ENCODE peak calls at places on chromosomes 11 and 22, in four cellular contexts. One of them, this sample, is unnamed. For H3K4me1, the result is how much of the 10 kb centered on the place peaks cover.

GRCh38 chr11:25769287-25769686 is 562.6 kb upstream of the ANO3 start:
- DNase-seq in lung: no peak
- DNase-seq in psoas muscle: no peak
- DNase-seq in esophagus squamous epithelium: no peak
- DNase-seq in this sample: no peak

GRCh38 chr22:17772249-17772962 is 1.9 kb downstream of the BID start:
- DNase-seq in lung: no peak
- DNase-seq in psoas muscle: no peak
- DNase-seq in esophagus squamous epithelium: no peak
- DNase-seq in this sample: no peak

GRCh38 chr11:78981153-78981552 is 406.5 kb upstream of the NARS2 start:
- DNase-seq in lung: no peak
- DNase-seq in psoas muscle: no peak
- DNase-seq in esophagus squamous epithelium: no peak
- DNase-seq in this sample: no peak

GRCh38 chr11:31834237-31834636 is 23.1 kb upstream of the PAX6 start:
- DNase-seq in lung: no peak
- DNase-seq in psoas muscle: no peak
- DNase-seq in esophagus squamous epithelium: no peak
- DNase-seq in this sample: no peak

GRCh38 chr22:49907807-49908206 is 10.4 kb downstream of the ALG12 start:
- DNase-seq in lung: no peak
- DNase-seq in psoas muscle: peak
- DNase-seq in esophagus squamous epithelium: no peak
- DNase-seq in this sample: no peak

GRCh38 chr11:132734217-132734616 is 798.1 kb downstream of the OPCML start:
- DNase-seq in lung: no peak
- DNase-seq in psoas muscle: no peak
- DNase-seq in esophagus squamous epithelium: no peak
- DNase-seq in this sample: no peak

GRCh38 chr11:122440783-122441701 is 214.5 kb upstream of the UBASH3B start:
- DNase-seq in lung: no peak
- DNase-seq in psoas muscle: peak
- DNase-seq in esophagus squamous epithelium: no peak
- DNase-seq in this sample: no peak

GRCh38 chr11:127627629-127628462 is 627.3 kb upstream of the KIRREL3 start:
- DNase-seq in lung: no peak
- DNase-seq in psoas muscle: no peak
- DNase-seq in esophagus squamous epithelium: no peak
- DNase-seq in this sample: no peak

GRCh38 chr11:41119484-41119883 is 340.0 kb downstream of the LRRC4C start:
- DNase-seq in lung: no peak
- DNase-seq in psoas muscle: no peak
- DNase-seq in esophagus squamous epithelium: no peak
- DNase-seq in this sample: no peak

GRCh38 chr11:71477637-71478011 is 24.6 kb downstream of the NADSYN1 start:
- DNase-seq in lung: no peak
- DNase-seq in psoas muscle: no peak
- DNase-seq in esophagus squamous epithelium: no peak
- DNase-seq in this sample: no peak

GRCh38 chr22:37173709-37174108 is 14.3 kb downstream of the C1QTNF6 start:
- DNase-seq in lung: no peak
- DNase-seq in psoas muscle: peak
- DNase-seq in esophagus squamous epithelium: no peak
- DNase-seq in this sample: no peak

GRCh38 chr11:102494216-102494615 is 36.3 kb downstream of the MMP7 start:
- DNase-seq in lung: no peak
- DNase-seq in psoas muscle: no peak
- DNase-seq in esophagus squamous epithelium: no peak
- DNase-seq in this sample: no peak

GRCh38 chr22:27674524-27674923 is 127.0 kb downstream of the MN1 start:
- DNase-seq in lung: no peak
- DNase-seq in psoas muscle: no peak
- DNase-seq in esophagus squamous epithelium: no peak
- DNase-seq in this sample: no peak

GRCh38 chr22:23159287-23159622 is 14.0 kb downstream of the RAB36 start:
- DNase-seq in lung: no peak
- DNase-seq in psoas muscle: no peak
- DNase-seq in esophagus squamous epithelium: no peak
- DNase-seq in this sample: no peak

GRCh38 chr11:14347991-14348390 is 11.0 kb downstream of the RRAS2 start:
- DNase-seq in lung: no peak
- DNase-seq in psoas muscle: no peak
- DNase-seq in esophagus squamous epithelium: no peak
- DNase-seq in this sample: no peak
- H3K4me1 ChIP-seq in lung: under half
- H3K4me1 ChIP-seq in psoas muscle: under half
- H3K4me1 ChIP-seq in esophagus squamous epithelium: under half
- H3K4me1 ChIP-seq in this sample: under half

GRCh38 chr11:14942735-14943134 is 29.4 kb downstream of the CALCA start:
- DNase-seq in lung: no peak
- DNase-seq in psoas muscle: no peak
- DNase-seq in esophagus squamous epithelium: no peak
- DNase-seq in this sample: no peak
- H3K4me1 ChIP-seq in lung: under half
- H3K4me1 ChIP-seq in psoas muscle: under half
- H3K4me1 ChIP-seq in esophagus squamous epithelium: under half
- H3K4me1 ChIP-seq in this sample: under half

DNA sequence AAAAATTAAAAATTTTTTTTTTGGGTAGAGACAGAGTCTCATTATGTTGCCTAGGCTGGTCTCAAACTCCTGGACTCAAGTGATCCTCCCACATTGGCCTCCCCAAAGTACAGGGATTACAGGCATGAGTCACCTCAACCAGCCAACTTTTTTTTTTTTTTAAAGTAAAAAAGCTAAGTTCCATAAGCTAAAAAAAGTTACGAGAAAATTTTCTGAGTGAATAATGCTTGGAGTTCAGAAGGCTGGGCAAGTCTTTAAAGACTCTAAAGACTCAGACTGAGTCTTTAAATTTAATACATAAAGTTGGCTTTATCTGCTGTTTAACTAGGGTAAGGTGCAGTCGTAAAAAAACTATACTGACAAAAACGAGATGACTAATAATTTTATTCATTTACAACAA is 5.6 kb downstream of the DDX6 start:
- DNase-seq in lung: no peak
- DNase-seq in psoas muscle: no peak
- DNase-seq in esophagus squamous epithelium: no peak
- DNase-seq in this sample: no peak
- H3K4me1 ChIP-seq in lung: under half
- H3K4me1 ChIP-seq in psoas muscle: half or more
- H3K4me1 ChIP-seq in esophagus squamous epithelium: half or more
- H3K4me1 ChIP-seq in this sample: half or more

DNA sequence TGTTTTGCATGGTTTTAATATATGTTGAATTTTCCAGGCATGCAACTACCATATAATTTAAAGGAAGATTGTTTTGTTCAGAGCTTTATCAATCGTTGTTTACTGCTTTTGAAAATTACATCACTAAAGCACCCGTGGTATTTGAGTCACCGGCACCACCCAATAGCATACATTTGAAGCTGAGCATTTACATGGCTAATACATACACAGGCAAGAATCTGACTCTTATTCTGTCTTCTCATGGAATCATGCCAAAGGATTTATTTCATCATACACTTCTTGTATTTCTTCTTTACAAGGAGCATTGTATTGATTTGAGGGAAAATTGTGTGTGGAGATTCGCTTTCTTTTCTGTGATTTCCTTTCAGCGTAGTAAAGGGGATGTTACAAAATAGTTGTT is 13.1 kb upstream of the CD3E start:
- DNase-seq in lung: no peak
- DNase-seq in psoas muscle: no peak
- DNase-seq in esophagus squamous epithelium: no peak
- DNase-seq in this sample: no peak
- H3K4me1 ChIP-seq in lung: under half
- H3K4me1 ChIP-seq in psoas muscle: under half
- H3K4me1 ChIP-seq in esophagus squamous epithelium: under half
- H3K4me1 ChIP-seq in this sample: under half

GRCh38 chr11:12246169-12246568 is 131.2 kb upstream of the PARVA start:
- DNase-seq in lung: no peak
- DNase-seq in psoas muscle: no peak
- DNase-seq in esophagus squamous epithelium: no peak
- DNase-seq in this sample: no peak
- H3K4me1 ChIP-seq in lung: under half
- H3K4me1 ChIP-seq in psoas muscle: under half
- H3K4me1 ChIP-seq in esophagus squamous epithelium: half or more
- H3K4me1 ChIP-seq in this sample: under half

GRCh38 chr11:205221-206001 is 1.8 kb downstream of the BET1L start:
- DNase-seq in lung: peak
- DNase-seq in psoas muscle: no peak
- DNase-seq in esophagus squamous epithelium: no peak
- DNase-seq in this sample: no peak
- H3K4me1 ChIP-seq in lung: under half
- H3K4me1 ChIP-seq in psoas muscle: under half
- H3K4me1 ChIP-seq in esophagus squamous epithelium: half or more
- H3K4me1 ChIP-seq in this sample: half or more

DNA sequence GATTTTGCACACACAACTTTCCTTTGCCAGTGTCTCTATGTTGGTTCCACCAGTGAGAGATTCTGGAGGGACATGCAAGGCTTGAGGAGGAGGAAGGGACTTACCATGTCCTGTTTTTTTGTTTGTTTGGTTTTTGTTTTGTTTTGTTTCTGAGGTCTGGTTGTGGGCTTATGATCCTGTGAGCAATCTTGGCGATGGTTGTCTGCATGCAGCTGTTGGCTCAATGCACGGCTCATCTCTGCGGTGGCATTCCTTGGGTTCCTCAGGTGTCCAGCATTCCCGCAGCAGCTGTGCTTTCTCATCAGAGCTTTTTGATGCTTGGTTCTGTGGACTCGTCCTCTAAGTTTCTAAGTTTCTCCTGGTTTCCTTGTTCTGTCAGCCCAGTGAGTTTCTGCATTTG is 4.8 kb upstream of the NNMT start:
- DNase-seq in lung: no peak
- DNase-seq in psoas muscle: no peak
- DNase-seq in esophagus squamous epithelium: no peak
- DNase-seq in this sample: no peak
- H3K4me1 ChIP-seq in lung: under half
- H3K4me1 ChIP-seq in psoas muscle: under half
- H3K4me1 ChIP-seq in esophagus squamous epithelium: under half
- H3K4me1 ChIP-seq in this sample: under half

DNA sequence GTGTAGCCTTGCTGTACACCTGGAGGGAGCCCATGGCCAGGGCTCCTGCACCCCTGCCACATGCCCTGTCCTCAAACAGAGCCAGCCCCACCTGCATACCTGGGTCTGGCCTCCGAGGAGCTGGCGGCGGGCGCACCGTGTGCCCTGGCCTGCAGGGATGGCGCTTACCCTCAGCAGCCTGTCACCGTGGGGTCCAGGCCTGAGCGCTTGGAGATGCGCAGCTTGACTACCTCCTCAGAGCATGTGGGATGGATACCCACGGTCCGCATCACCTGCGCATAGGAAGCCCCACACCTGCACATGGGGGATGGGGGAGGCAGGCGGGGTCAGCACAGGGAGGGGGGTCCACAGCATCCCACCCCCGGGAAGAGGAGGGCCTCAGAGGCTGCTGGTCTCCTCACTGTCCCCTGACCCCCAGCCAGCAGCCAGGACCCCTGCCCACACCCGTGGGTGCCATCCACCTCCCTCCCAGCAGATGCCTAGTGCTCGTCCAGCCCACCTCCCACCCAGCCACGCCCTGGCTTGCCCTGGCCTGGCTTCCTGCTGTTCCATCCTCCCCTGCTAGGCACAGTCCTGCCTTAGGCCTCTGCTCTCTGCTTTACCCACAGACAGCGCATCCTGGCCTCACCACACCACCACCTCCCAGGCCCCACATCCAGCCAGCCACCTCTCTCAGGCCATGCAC is 22.4 kb upstream of the GNB1L start:
- DNase-seq in lung: no peak
- DNase-seq in psoas muscle: no peak
- DNase-seq in esophagus squamous epithelium: no peak
- DNase-seq in this sample: no peak
- H3K4me1 ChIP-seq in lung: under half
- H3K4me1 ChIP-seq in psoas muscle: under half
- H3K4me1 ChIP-seq in esophagus squamous epithelium: half or more
- H3K4me1 ChIP-seq in this sample: under half

GRCh38 chr11:114152162-114152561 is 92.7 kb downstream of the ZBTB16 start:
- DNase-seq in lung: no peak
- DNase-seq in psoas muscle: no peak
- DNase-seq in esophagus squamous epithelium: no peak
- DNase-seq in this sample: no peak
- H3K4me1 ChIP-seq in lung: under half
- H3K4me1 ChIP-seq in psoas muscle: half or more
- H3K4me1 ChIP-seq in esophagus squamous epithelium: half or more
- H3K4me1 ChIP-seq in this sample: under half

This sample was measured in CD4-positive, alpha-beta memory T cell.